ENCODE peak calls at places on chromosomes 12 and 14, in seven cellular contexts. K is GM23338, J is hepatocyte, M is PC-3, F is HCT116, C is PC-9, Z is GM23248. Y is an unnamed sample.

GRCh38 chr14:95520346-95520745 is 3.9 kb upstream of the SYNE3 start:
- DNase-seq in Z (no peak), C (no peak), K (no peak), F (no peak), M (no peak), J (no peak), Y (no peak)

GRCh38 chr12:6620137-6620884 is 13.1 kb upstream of the CHD4 start:
- DNase-seq in K (peak; percentile 95), J (peak; percentile 66), M (no peak), C (no peak), Z (peak; percentile 82), F (no peak), Y (no peak)

GRCh38 chr12:5505751-5506150 is 73.8 kb downstream of the NTF3 start:
- DNase-seq in F (no peak), J (no peak), Z (peak; percentile 3), K (no peak), M (no peak), C (no peak), Y (no peak)

GRCh38 chr12:42325776-42326465 is at the start of the genes PPHLN1 and ZCRB1:
- DNase-seq in F (peak; percentile 51), Z (peak; percentile 93), J (peak; percentile 93), C (peak; percentile 71), K (peak; percentile 95), M (peak; percentile 82), Y (peak; percentile 90)

GRCh38 chr12:288687-289086 is 26.1 kb upstream of the SLC6A13 start:
- DNase-seq in F (no peak), Z (peak; percentile 92), M (no peak), C (no peak), K (no peak), J (no peak), Y (no peak)

GRCh38 chr14:100819453-100819828 is 6.5 kb upstream of the MEG3 start:
- DNase-seq in C (no peak), M (no peak), K (no peak), Z (no peak), J (no peak), F (no peak), Y (no peak)

GRCh38 chr14:79802096-79802495 is 409.2 kb downstream of the DIO2 start:
- DNase-seq in F (no peak), J (peak; percentile 29), Z (no peak), K (no peak), C (no peak), M (no peak), Y (no peak)

GRCh38 chr14:102829106-102829505 is 51.9 kb downstream of the TRAF3 start:
- DNase-seq in Z (no peak), F (no peak), K (no peak), C (no peak), M (no peak), J (peak; percentile 35), Y (no peak)

GRCh38 chr12:44875417-44875953 is 630 bp downstream of the NELL2 start:
- DNase-seq in Z (no peak), J (peak; percentile 12), C (no peak), F (no peak), K (peak; percentile 68), M (no peak), Y (no peak)

GRCh38 chr14:92487513-92488133 is 26.0 kb upstream of the RIN3 start:
- DNase-seq in Z (no peak), K (peak; percentile 22), J (no peak), C (no peak), F (no peak), M (no peak), Y (no peak)

GRCh38 chr12:77120695-77121094 is 55.3 kb upstream of the E2F7 start:
- DNase-seq in Z (peak; percentile 83), J (no peak), C (no peak), M (peak; percentile 81), K (no peak), F (no peak), Y (no peak)

GRCh38 chr14:35236806-35237205 is 55.4 kb upstream of the PSMA6 start:
- DNase-seq in Z (no peak), C (no peak), M (no peak), J (no peak), K (no peak), F (no peak), Y (no peak)

GRCh38 chr12:52005903-52006703 is 643 bp upstream of the TAMALIN start:
- DNase-seq in J (no peak), F (no peak), C (no peak), Z (no peak), M (no peak), K (peak; percentile 73), Y (no peak)

GRCh38 chr12:114933428-114934160 is 249.6 kb upstream of the TBX3 start:
- DNase-seq in F (peak; percentile 73), M (peak; percentile 98), Z (peak; percentile 95), J (peak; percentile 44), C (peak; percentile 83), K (no peak), Y (no peak)

GRCh38 chr12:124214574-124214973 is 80.3 kb upstream of the RFLNA start:
- DNase-seq in F (no peak), C (no peak), J (no peak), Z (no peak), M (no peak), K (no peak), Y (no peak)

GRCh38 chr12:124213606-124214347 is 81.1 kb upstream of the RFLNA start:
- DNase-seq in Z (no peak), C (no peak), F (no peak), M (no peak), J (no peak), K (no peak), Y (no peak)

GRCh38 chr12:124208469-124208868 is 86.4 kb upstream of the RFLNA start:
- DNase-seq in Z (no peak), M (no peak), J (no peak), K (no peak), C (no peak), F (no peak), Y (no peak)

GRCh38 chr12:124210991-124211577 is 83.8 kb upstream of the RFLNA start:
- DNase-seq in K (no peak), Z (no peak), F (no peak), M (no peak), C (no peak), J (no peak), Y (no peak)

DNA sequence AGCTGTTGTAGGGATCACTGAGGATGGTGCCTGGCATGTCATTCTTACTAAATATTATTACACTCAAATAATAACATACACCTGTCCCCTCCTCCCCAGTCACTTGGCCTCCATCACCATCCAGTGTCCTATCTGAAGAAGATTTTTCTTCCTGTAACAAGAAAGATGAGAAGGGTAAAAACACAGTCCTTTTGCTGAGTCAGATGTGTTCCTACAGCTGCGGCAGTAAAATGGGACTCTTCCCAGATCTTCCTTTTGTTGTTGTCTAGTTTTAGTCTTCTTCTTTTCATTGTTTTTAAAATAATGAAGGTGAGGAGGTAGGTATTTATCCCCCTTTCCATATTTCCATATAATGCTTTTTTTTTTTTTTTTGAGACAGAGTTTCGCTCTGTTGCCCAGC is 83.1 kb upstream of the RFLNA start:
- DNase-seq in Z (no peak), J (no peak), F (no peak), M (no peak), C (no peak), K (no peak), Y (no peak)
- H3K9me2 ChIP-seq in Z (no peaks in the 10 kb centered on the region), J (no peaks in the 10 kb centered on the region), F (no peaks in the 10 kb centered on the region), M (no peaks in the 10 kb centered on the region), C (no peaks in the 10 kb centered on the region), K (no peaks in the 10 kb centered on the region), Y (no peaks in the 10 kb centered on the region)

GRCh38 chr12:3032770-3033537 is 44.2 kb upstream of the TSPAN9 start:
- DNase-seq in M (no peak), K (no peak), C (no peak), F (no peak), J (no peak), Z (no peak), Y (no peak)
- H2AFZ ChIP-seq in M (no peak overlapping the region), K (no peak overlapping the region), C (no peak overlapping the region), F (no peak overlapping the region), J (no peak overlapping the region), Z (no peak overlapping the region), Y (no peak overlapping the region)

GRCh38 chr14:105525326-105525725 is 1.1 kb upstream of the TMEM121 start:
- DNase-seq in M (no peak), F (no peak), Z (no peak), J (no peak), C (no peak), K (no peak), Y (no peak)

GRCh38 chr14:105528197-105528858 is 1.9 kb downstream of the TMEM121 start:
- DNase-seq in J (peak; percentile 75), F (no peak), M (peak; percentile 79), K (peak; percentile 76), C (no peak), Z (peak; percentile 90), Y (peak; percentile 81)

GRCh38 chr14:105527381-105528196 is 1.2 kb downstream of the TMEM121 start:
- DNase-seq in C (no peak), K (no peak), Z (no peak), J (peak; percentile 4), F (no peak), M (no peak), Y (no peak)

GRCh38 chr14:105526781-105527380 is 498 bp downstream of the TMEM121 start:
- DNase-seq in J (peak; percentile 9), M (no peak), C (no peak), F (no peak), K (peak; percentile 37), Z (peak; percentile 37), Y (no peak)

DNA sequence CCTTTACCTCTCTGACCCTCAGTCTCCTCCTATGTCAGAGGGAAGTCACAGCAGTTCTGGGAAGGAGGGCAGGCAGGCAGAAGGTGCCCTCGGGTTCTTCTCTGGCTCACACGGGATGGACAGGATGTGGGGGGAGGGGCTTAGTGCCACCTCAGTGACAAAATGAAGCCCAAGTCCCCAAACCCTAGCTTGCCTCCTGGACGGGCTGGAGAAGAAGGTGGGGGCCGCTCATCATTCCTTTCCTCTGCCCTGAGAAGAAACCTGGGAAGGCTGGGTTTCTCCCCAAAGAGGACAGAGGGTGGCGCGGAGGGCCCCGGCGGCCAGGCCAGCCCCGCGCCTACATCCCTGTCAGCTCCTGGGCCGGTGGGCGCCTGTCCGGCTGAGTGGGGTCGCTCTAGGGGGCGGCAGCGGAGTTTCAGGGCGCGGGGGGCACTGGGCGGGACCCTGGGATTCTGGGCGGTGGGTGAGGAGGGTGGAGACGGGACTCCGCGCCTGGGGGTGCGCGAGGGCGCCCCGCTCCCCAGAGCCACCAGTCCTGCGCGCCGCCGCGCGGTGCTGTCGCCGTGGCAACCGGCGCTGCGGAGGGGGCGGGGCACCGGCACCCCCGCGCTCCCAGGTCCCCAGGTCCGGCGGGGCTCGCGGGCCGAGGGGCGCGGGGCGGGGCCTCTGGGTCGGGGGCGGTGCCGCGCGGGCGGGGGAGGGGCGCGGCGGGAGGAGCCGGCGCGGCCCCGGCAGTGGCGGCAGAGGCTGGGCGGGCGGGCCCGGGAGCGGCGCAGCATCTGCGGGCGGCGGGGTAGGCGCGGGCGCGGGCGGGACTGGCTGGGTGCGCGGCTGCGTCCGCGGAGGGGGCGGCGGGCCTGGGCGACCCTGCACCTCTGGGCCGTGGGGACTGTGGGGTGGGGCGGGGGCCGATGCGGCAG is at the start of gene TMEM121:
- DNase-seq in Z (peak; percentile 57), K (peak; percentile 68), F (no peak), J (peak; percentile 34), C (no peak), M (no peak), Y (peak; percentile 33)
- TF ChIP-seq EZH2 in Z (no peak), K (no peak), F (no peak), J (no peak), C (no peak), M (no peak), Y (no peak)

DNA sequence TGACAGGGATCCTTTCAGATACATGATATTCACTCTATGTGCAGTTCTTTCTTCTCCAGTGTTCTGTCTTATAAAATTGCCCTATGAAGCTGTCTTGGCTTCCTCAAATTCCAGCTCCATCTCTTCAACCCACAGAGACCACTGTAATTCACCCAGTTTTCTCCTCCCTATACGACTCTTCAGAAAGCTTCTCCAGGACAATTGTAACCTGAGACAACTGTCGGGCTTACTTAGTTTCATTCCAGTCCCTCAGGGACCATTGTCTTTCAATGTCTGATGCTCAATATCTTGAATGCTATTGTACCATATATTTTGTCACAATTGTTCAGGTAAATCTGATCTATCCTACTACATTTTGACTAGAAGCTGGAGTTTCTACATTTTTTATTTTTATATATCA is 345.3 kb downstream of the RPL10L start:
- DNase-seq in C (no peak), J (no peak), K (peak; percentile 53), M (no peak), Z (no peak), F (no peak), Y (no peak)
- H3K9me2 ChIP-seq in C (no peaks in the 10 kb centered on the region), J (no peaks in the 10 kb centered on the region), K (no peaks in the 10 kb centered on the region), M (no peaks in the 10 kb centered on the region), Z (no peaks in the 10 kb centered on the region), F (no peaks in the 10 kb centered on the region), Y (no peaks in the 10 kb centered on the region)